ENCODE peak calls at places on chromosome 17, in four cellular contexts. One of them, this sample, is unnamed.

GRCh38 chr17:36641877-36642845 is 40.8 kb downstream of the MRM1 start:
- DNase-seq in GM23248: peak; percentile 22
- DNase-seq in IMR-90: no peak
- DNase-seq in stomach: no peak
- DNase-seq in this sample: no peak

GRCh38 chr17:78237403-78238012 is 6.1 kb downstream of the TMEM235 start:
- DNase-seq in GM23248: no peak
- DNase-seq in IMR-90: no peak
- DNase-seq in stomach: peak; percentile 59
- DNase-seq in this sample: peak; percentile 85

GRCh38 chr17:61002316-61002736 is 324.7 kb downstream of the BCAS3 start:
- DNase-seq in GM23248: peak; percentile 78
- DNase-seq in IMR-90: peak; percentile 79
- DNase-seq in stomach: no peak
- DNase-seq in this sample: no peak

GRCh38 chr17:57033296-57033695 is 51.8 kb upstream of the AKAP1 start:
- DNase-seq in GM23248: no peak
- DNase-seq in IMR-90: no peak
- DNase-seq in stomach: peak; percentile 30
- DNase-seq in this sample: no peak

GRCh38 chr17:75240394-75241142 is 20.8 kb downstream of the GGA3 start:
- DNase-seq in GM23248: peak; percentile 69
- DNase-seq in IMR-90: peak; percentile 20
- DNase-seq in stomach: no peak
- DNase-seq in this sample: no peak

GRCh38 chr17:50508573-50509460 is 578 bp downstream of the MYCBPAP start:
- DNase-seq in GM23248: peak; percentile 51
- DNase-seq in IMR-90: no peak
- DNase-seq in stomach: no peak
- DNase-seq in this sample: no peak

GRCh38 chr17:49434821-49435581 is 20.3 kb upstream of the PHB1 start:
- DNase-seq in GM23248: peak; percentile 53
- DNase-seq in IMR-90: peak; percentile 41
- DNase-seq in stomach: peak; percentile 49
- DNase-seq in this sample: peak; percentile 52

GRCh38 chr17:45291170-45291805 is 25.5 kb downstream of the MAP3K14 start:
- DNase-seq in GM23248: no peak
- DNase-seq in IMR-90: no peak
- DNase-seq in stomach: no peak
- DNase-seq in this sample: no peak

GRCh38 chr17:9644910-9645751 is at the start of gene USP43:
- DNase-seq in GM23248: peak; percentile 31
- DNase-seq in IMR-90: no peak
- DNase-seq in stomach: peak; percentile 69
- DNase-seq in this sample: no peak

GRCh38 chr17:927611-928461 is 51.7 kb downstream of the NXN start:
- DNase-seq in GM23248: peak; percentile 94
- DNase-seq in IMR-90: peak; percentile 97
- DNase-seq in stomach: peak; percentile 44
- DNase-seq in this sample: no peak

GRCh38 chr17:20059728-20060188 is 50.6 kb downstream of the SPECC1 start:
- DNase-seq in GM23248: peak; percentile 28
- DNase-seq in IMR-90: peak; percentile 23
- DNase-seq in stomach: no peak
- DNase-seq in this sample: no peak

GRCh38 chr17:76271669-76272540 is 6.8 kb downstream of the UBALD2 start:
- DNase-seq in GM23248: no peak
- DNase-seq in IMR-90: no peak
- DNase-seq in stomach: peak; percentile 58
- DNase-seq in this sample: no peak

GRCh38 chr17:50922107-50922506 is 56.0 kb upstream of the TOB1 start:
- DNase-seq in GM23248: peak; percentile 21
- DNase-seq in IMR-90: peak; percentile 14
- DNase-seq in stomach: no peak
- DNase-seq in this sample: no peak

GRCh38 chr17:55648086-55648485 is 74.6 kb downstream of the TMEM100 start:
- DNase-seq in GM23248: peak; percentile 20
- DNase-seq in IMR-90: no peak
- DNase-seq in stomach: no peak
- DNase-seq in this sample: no peak

GRCh38 chr17:59388070-59388556 is 56.7 kb downstream of the YPEL2 start:
- DNase-seq in GM23248: no peak
- DNase-seq in IMR-90: no peak
- DNase-seq in stomach: no peak
- DNase-seq in this sample: no peak

GRCh38 chr17:68461589-68461988 is 4.3 kb upstream of the WIPI1 start:
- DNase-seq in GM23248: no peak
- DNase-seq in IMR-90: no peak
- DNase-seq in stomach: peak; percentile 45
- DNase-seq in this sample: no peak

GRCh38 chr17:9900744-9901143 is 4.3 kb downstream of the RCVRN start:
- DNase-seq in GM23248: peak; percentile 80
- DNase-seq in IMR-90: peak; percentile 56
- DNase-seq in stomach: no peak
- DNase-seq in this sample: no peak

GRCh38 chr17:77427471-77427991 is 286.8 kb downstream of the SEC14L1 start:
- DNase-seq in GM23248: peak; percentile 94
- DNase-seq in IMR-90: peak; percentile 89
- DNase-seq in stomach: no peak
- DNase-seq in this sample: no peak

GRCh38 chr17:49575524-49576120 is at the start of gene NXPH3:
- DNase-seq in GM23248: peak; percentile 77
- DNase-seq in IMR-90: peak; percentile 19
- DNase-seq in stomach: peak; percentile 80
- DNase-seq in this sample: no peak

GRCh38 chr17:70929226-70929625 is 759.9 kb downstream of the KCNJ2 start:
- DNase-seq in GM23248: peak; percentile 68
- DNase-seq in IMR-90: peak; percentile 16
- DNase-seq in stomach: no peak
- DNase-seq in this sample: no peak

GRCh38 chr17:8056976-8057625 is 18.2 kb downstream of the ALOX15B start:
- DNase-seq in GM23248: no peak
- DNase-seq in IMR-90: no peak
- DNase-seq in stomach: peak; percentile 59
- DNase-seq in this sample: no peak

GRCh38 chr17:57940653-57941329 is 14.4 kb downstream of the CUEDC1 start:
- DNase-seq in GM23248: no peak
- DNase-seq in IMR-90: no peak
- DNase-seq in stomach: no peak
- DNase-seq in this sample: peak; percentile 32

GRCh38 chr17:57929392-57929791 is 25.8 kb downstream of the CUEDC1 start:
- DNase-seq in GM23248: no peak
- DNase-seq in IMR-90: no peak
- DNase-seq in stomach: no peak
- DNase-seq in this sample: no peak

GRCh38 chr17:76248013-76248782 is 7.9 kb upstream of the RNF157 start:
- DNase-seq in GM23248: no peak
- DNase-seq in IMR-90: no peak
- DNase-seq in stomach: peak; percentile 28
- DNase-seq in this sample: no peak

GRCh38 chr17:70699408-70699807 is 530.1 kb downstream of the KCNJ2 start:
- DNase-seq in GM23248: no peak
- DNase-seq in IMR-90: no peak
- DNase-seq in stomach: no peak
- DNase-seq in this sample: peak; percentile 1

GRCh38 chr17:17692353-17693252 is 11.3 kb downstream of the RAI1 start:
- DNase-seq in GM23248: no peak
- DNase-seq in IMR-90: no peak
- DNase-seq in stomach: no peak
- DNase-seq in this sample: no peak

GRCh38 chr17:17810374-17811248 is 26.2 kb downstream of the SREBF1 start:
- DNase-seq in GM23248: peak; percentile 54
- DNase-seq in IMR-90: no peak
- DNase-seq in stomach: no peak
- DNase-seq in this sample: no peak

DNA sequence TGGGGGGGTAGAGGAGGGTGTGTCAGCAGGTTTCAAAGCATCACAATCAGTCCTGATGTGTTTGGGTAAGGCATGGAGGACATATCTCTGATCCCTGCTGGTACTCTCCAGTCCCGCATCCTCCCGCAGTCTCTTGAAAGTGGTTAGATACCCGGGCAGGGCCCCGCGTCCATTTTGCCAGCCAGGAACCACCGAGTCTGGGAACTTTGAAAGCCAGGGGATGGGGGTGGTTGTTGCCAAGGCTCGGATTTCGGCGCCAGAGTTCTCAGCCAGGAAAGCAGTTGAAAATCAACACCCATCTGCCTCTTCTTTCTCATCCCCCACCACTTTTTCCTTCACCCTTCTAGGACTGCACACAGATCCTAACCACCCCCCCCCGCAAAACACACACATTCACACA is 1.4 kb downstream of the CA10 start:
- DNase-seq in GM23248: no peak
- DNase-seq in IMR-90: no peak
- DNase-seq in stomach: no peak
- DNase-seq in this sample: no peak
- H3K27ac ChIP-seq in GM23248: no peak overlapping the region
- H3K27ac ChIP-seq in IMR-90: no peak overlapping the region
- H3K27ac ChIP-seq in stomach: no peak overlapping the region
- H3K27ac ChIP-seq in this sample: no peak overlapping the region

GRCh38 chr17:29778936-29779811 is 150.9 kb downstream of the SSH2 start:
- DNase-seq in GM23248: peak; percentile 75
- DNase-seq in IMR-90: peak; percentile 46
- DNase-seq in stomach: peak; percentile 68
- DNase-seq in this sample: peak; percentile 38
- H3K27ac ChIP-seq in GM23248: no peak overlapping the region
- H3K27ac ChIP-seq in IMR-90: no peak overlapping the region
- H3K27ac ChIP-seq in stomach: no peak overlapping the region
- H3K27ac ChIP-seq in this sample: no peak overlapping the region

GRCh38 chr17:82095777-82096708 is 2.0 kb downstream of the FASN start:
- DNase-seq in GM23248: no peak
- DNase-seq in IMR-90: no peak
- DNase-seq in stomach: no peak
- DNase-seq in this sample: no peak
- H3K27ac ChIP-seq in GM23248: no peak overlapping the region
- H3K27ac ChIP-seq in IMR-90: no peak overlapping the region
- H3K27ac ChIP-seq in stomach: peak overlapping the region; percentile 95
- H3K27ac ChIP-seq in this sample: peak overlapping the region; percentile 91

GRCh38 chr17:38539386-38539785 is 66.4 kb downstream of the SRCIN1 start:
- DNase-seq in GM23248: no peak
- DNase-seq in IMR-90: no peak
- DNase-seq in stomach: no peak
- DNase-seq in this sample: no peak
- H3K27ac ChIP-seq in GM23248: no peak overlapping the region
- H3K27ac ChIP-seq in IMR-90: no peak overlapping the region
- H3K27ac ChIP-seq in stomach: no peak overlapping the region
- H3K27ac ChIP-seq in this sample: no peak overlapping the region

GRCh38 chr17:31415640-31416502 is 24.4 kb downstream of the RAB11FIP4 start:
- DNase-seq in GM23248: no peak
- DNase-seq in IMR-90: no peak
- DNase-seq in stomach: no peak
- DNase-seq in this sample: no peak

GRCh38 chr17:31416503-31416923 is 25.0 kb downstream of the RAB11FIP4 start:
- DNase-seq in GM23248: no peak
- DNase-seq in IMR-90: peak; percentile 6
- DNase-seq in stomach: no peak
- DNase-seq in this sample: peak; percentile 91

GRCh38 chr17:31422443-31422842 is 31.0 kb downstream of the RAB11FIP4 start:
- DNase-seq in GM23248: no peak
- DNase-seq in IMR-90: no peak
- DNase-seq in stomach: no peak
- DNase-seq in this sample: no peak

GRCh38 chr17:31417051-31417792 is 25.7 kb downstream of the RAB11FIP4 start:
- DNase-seq in GM23248: no peak
- DNase-seq in IMR-90: no peak
- DNase-seq in stomach: no peak
- DNase-seq in this sample: no peak

DNA sequence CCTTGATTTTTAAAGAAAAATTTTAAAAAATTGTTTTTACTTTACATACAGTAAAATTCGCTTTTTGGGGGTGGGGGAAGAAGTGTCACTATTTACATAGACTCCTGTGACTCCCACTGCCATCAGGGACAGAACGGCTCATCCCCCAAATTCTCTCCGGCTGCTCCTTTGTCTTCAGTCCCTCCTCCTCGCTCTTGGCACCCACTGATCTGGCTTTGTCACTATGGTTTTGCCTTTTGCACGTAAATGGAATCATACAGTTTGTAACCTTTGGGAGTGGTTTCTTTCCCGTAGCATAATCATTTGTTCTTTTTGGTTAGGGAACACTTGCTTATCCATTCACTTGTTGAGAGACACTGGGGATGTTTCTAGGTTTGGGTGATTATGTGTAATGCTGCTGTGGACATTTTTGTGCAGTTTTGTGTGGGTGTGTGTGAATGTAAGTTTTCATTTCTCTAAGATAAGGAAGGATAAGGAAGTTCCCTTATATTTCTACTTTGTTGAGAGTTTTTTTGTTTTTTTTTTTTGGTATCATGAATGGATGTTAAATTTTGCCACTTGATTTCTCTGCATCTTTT is 27.4 kb downstream of the RAB11FIP4 start:
- DNase-seq in GM23248: peak; percentile 18
- DNase-seq in IMR-90: no peak
- DNase-seq in stomach: no peak
- DNase-seq in this sample: no peak
- H3K27ac ChIP-seq in GM23248: no peak overlapping the region
- H3K27ac ChIP-seq in IMR-90: no peak overlapping the region
- H3K27ac ChIP-seq in stomach: no peak overlapping the region
- H3K27ac ChIP-seq in this sample: peak overlapping the region; percentile 78

GRCh38 chr17:6893382-6894205 is 62.1 kb upstream of the TEKT1 start:
- DNase-seq in GM23248: no peak
- DNase-seq in IMR-90: no peak
- DNase-seq in stomach: no peak
- DNase-seq in this sample: no peak

GRCh38 chr17:6894206-6894528 is 62.6 kb upstream of the TEKT1 start:
- DNase-seq in GM23248: peak; percentile 45
- DNase-seq in IMR-90: no peak
- DNase-seq in stomach: no peak
- DNase-seq in this sample: no peak
- H3K27ac ChIP-seq in GM23248: no peak overlapping the region
- H3K27ac ChIP-seq in IMR-90: no peak overlapping the region
- H3K27ac ChIP-seq in stomach: no peak overlapping the region
- H3K27ac ChIP-seq in this sample: no peak overlapping the region

GRCh38 chr17:40060887-40061480 is 1.8 kb upstream of the THRA start:
- DNase-seq in GM23248: no peak
- DNase-seq in IMR-90: no peak
- DNase-seq in stomach: no peak
- DNase-seq in this sample: no peak

GRCh38 chr17:40056379-40057005 is 2.3 kb upstream of the MED24 start:
- DNase-seq in GM23248: no peak
- DNase-seq in IMR-90: no peak
- DNase-seq in stomach: no peak
- DNase-seq in this sample: no peak

GRCh38 chr17:40058865-40059264 is 3.9 kb upstream of the THRA start:
- DNase-seq in GM23248: no peak
- DNase-seq in IMR-90: no peak
- DNase-seq in stomach: no peak
- DNase-seq in this sample: no peak

GRCh38 chr17:40059729-40060475 is 2.9 kb upstream of the THRA start:
- DNase-seq in GM23248: no peak
- DNase-seq in IMR-90: no peak
- DNase-seq in stomach: no peak
- DNase-seq in this sample: no peak

GRCh38 chr17:40058151-40058784 is 4.1 kb upstream of the MED24 start:
- DNase-seq in GM23248: peak; percentile 41
- DNase-seq in IMR-90: peak; percentile 46
- DNase-seq in stomach: no peak
- DNase-seq in this sample: no peak
- H3K27ac ChIP-seq in GM23248: no peak overlapping the region
- H3K27ac ChIP-seq in IMR-90: no peak overlapping the region
- H3K27ac ChIP-seq in stomach: peak overlapping the region; percentile 68
- H3K27ac ChIP-seq in this sample: no peak overlapping the region